ENCODE peak calls at places on chromosomes 5 and 9, in ten cellular contexts. One of them, this sample, is unnamed.
A peak's percentile ranks its signal among the peaks of the same experiment; 100 is the strongest.

GRCh38 chr9:133693703-133694529 is 44.2 kb downstream of the SARDH start:
- DNase-seq in NCI-H1092 treated with DMSO at 0.1 percent for 48 hours: no peak
- DNase-seq in esophagus squamous epithelium: no peak
- DNase-seq in AG08396: no peak
- DNase-seq in endodermal cell: no peak
- DNase-seq in H9: no peak
- DNase-seq in stimulated activated naive CD8-positive, alpha-beta T cell treated with anti-CD3 and anti-CD28 coated beads, Interleukin-15, Interleukin-2, amounts not matched to agents 100 U/mL and 50 U/mL, for 24 hours: no peak
- DNase-seq in ACHN: no peak
- DNase-seq in activated CD8-positive, alpha-beta memory T cell treated with anti-CD3 and anti-CD28 coated beads, Interleukin-2, amount 10 ng/mL, durations not matched to agents 7 days and 5 days: no peak
- DNase-seq in spleen: no peak
- DNase-seq in this sample: no peak

GRCh38 chr9:135526730-135527571 is 5.7 kb downstream of the LCN1 start:
- DNase-seq in activated CD8-positive, alpha-beta memory T cell treated with anti-CD3 and anti-CD28 coated beads, Interleukin-2, amount 10 ng/mL, durations not matched to agents 7 days and 5 days: peak; percentile 36
- DNase-seq in AG08396: no peak
- DNase-seq in H9: peak; percentile 57
- DNase-seq in esophagus squamous epithelium: no peak
- DNase-seq in spleen: no peak
- DNase-seq in stimulated activated naive CD8-positive, alpha-beta T cell treated with anti-CD3 and anti-CD28 coated beads, Interleukin-15, Interleukin-2, amounts not matched to agents 100 U/mL and 50 U/mL, for 24 hours: no peak
- DNase-seq in endodermal cell: peak; percentile 64
- DNase-seq in NCI-H1092 treated with DMSO at 0.1 percent for 48 hours: no peak
- DNase-seq in ACHN: no peak
- DNase-seq in this sample: no peak

GRCh38 chr5:120035815-120036577 is 406.6 kb downstream of the FAM170A start:
- DNase-seq in spleen: no peak
- DNase-seq in NCI-H1092 treated with DMSO at 0.1 percent for 48 hours: no peak
- DNase-seq in endodermal cell: no peak
- DNase-seq in esophagus squamous epithelium: no peak
- DNase-seq in AG08396: no peak
- DNase-seq in ACHN: no peak
- DNase-seq in H9: no peak
- DNase-seq in activated CD8-positive, alpha-beta memory T cell treated with anti-CD3 and anti-CD28 coated beads, Interleukin-2, amount 10 ng/mL, durations not matched to agents 7 days and 5 days: no peak
- DNase-seq in stimulated activated naive CD8-positive, alpha-beta T cell treated with anti-CD3 and anti-CD28 coated beads, Interleukin-15, Interleukin-2, amounts not matched to agents 100 U/mL and 50 U/mL, for 24 hours: no peak
- DNase-seq in this sample: no peak

GRCh38 chr9:112361602-112362001 is 18.3 kb upstream of the HSDL2 start:
- DNase-seq in esophagus squamous epithelium: no peak
- DNase-seq in stimulated activated naive CD8-positive, alpha-beta T cell treated with anti-CD3 and anti-CD28 coated beads, Interleukin-15, Interleukin-2, amounts not matched to agents 100 U/mL and 50 U/mL, for 24 hours: no peak
- DNase-seq in H9: no peak
- DNase-seq in activated CD8-positive, alpha-beta memory T cell treated with anti-CD3 and anti-CD28 coated beads, Interleukin-2, amount 10 ng/mL, durations not matched to agents 7 days and 5 days: no peak
- DNase-seq in NCI-H1092 treated with DMSO at 0.1 percent for 48 hours: peak; percentile 28
- DNase-seq in spleen: no peak
- DNase-seq in ACHN: peak; percentile 51
- DNase-seq in endodermal cell: no peak
- DNase-seq in AG08396: no peak
- DNase-seq in this sample: peak; percentile 11

GRCh38 chr9:124673063-124673462 is 98.0 kb downstream of the NR6A1 start:
- DNase-seq in H9: no peak
- DNase-seq in activated CD8-positive, alpha-beta memory T cell treated with anti-CD3 and anti-CD28 coated beads, Interleukin-2, amount 10 ng/mL, durations not matched to agents 7 days and 5 days: no peak
- DNase-seq in AG08396: no peak
- DNase-seq in ACHN: no peak
- DNase-seq in stimulated activated naive CD8-positive, alpha-beta T cell treated with anti-CD3 and anti-CD28 coated beads, Interleukin-15, Interleukin-2, amounts not matched to agents 100 U/mL and 50 U/mL, for 24 hours: no peak
- DNase-seq in spleen: no peak
- DNase-seq in NCI-H1092 treated with DMSO at 0.1 percent for 48 hours: no peak
- DNase-seq in esophagus squamous epithelium: no peak
- DNase-seq in endodermal cell: no peak
- DNase-seq in this sample: no peak

GRCh38 chr5:16568875-16569580 is 47.8 kb downstream of the RETREG1 start:
- DNase-seq in esophagus squamous epithelium: no peak
- DNase-seq in stimulated activated naive CD8-positive, alpha-beta T cell treated with anti-CD3 and anti-CD28 coated beads, Interleukin-15, Interleukin-2, amounts not matched to agents 100 U/mL and 50 U/mL, for 24 hours: no peak
- DNase-seq in ACHN: no peak
- DNase-seq in spleen: no peak
- DNase-seq in activated CD8-positive, alpha-beta memory T cell treated with anti-CD3 and anti-CD28 coated beads, Interleukin-2, amount 10 ng/mL, durations not matched to agents 7 days and 5 days: no peak
- DNase-seq in AG08396: no peak
- DNase-seq in NCI-H1092 treated with DMSO at 0.1 percent for 48 hours: peak; percentile 56
- DNase-seq in H9: no peak
- DNase-seq in endodermal cell: no peak
- DNase-seq in this sample: peak; percentile 31

GRCh38 chr9:21287280-21287679 is 17.8 kb downstream of the IFNA5 start:
- DNase-seq in endodermal cell: no peak
- DNase-seq in H9: no peak
- DNase-seq in AG08396: no peak
- DNase-seq in esophagus squamous epithelium: no peak
- DNase-seq in stimulated activated naive CD8-positive, alpha-beta T cell treated with anti-CD3 and anti-CD28 coated beads, Interleukin-15, Interleukin-2, amounts not matched to agents 100 U/mL and 50 U/mL, for 24 hours: no peak
- DNase-seq in activated CD8-positive, alpha-beta memory T cell treated with anti-CD3 and anti-CD28 coated beads, Interleukin-2, amount 10 ng/mL, durations not matched to agents 7 days and 5 days: no peak
- DNase-seq in NCI-H1092 treated with DMSO at 0.1 percent for 48 hours: no peak
- DNase-seq in spleen: no peak
- DNase-seq in ACHN: no peak
- DNase-seq in this sample: no peak

GRCh38 chr9:3479516-3480352 is 46.1 kb downstream of the RFX3 start:
- DNase-seq in endodermal cell: no peak
- DNase-seq in activated CD8-positive, alpha-beta memory T cell treated with anti-CD3 and anti-CD28 coated beads, Interleukin-2, amount 10 ng/mL, durations not matched to agents 7 days and 5 days: no peak
- DNase-seq in spleen: no peak
- DNase-seq in ACHN: no peak
- DNase-seq in esophagus squamous epithelium: no peak
- DNase-seq in H9: no peak
- DNase-seq in stimulated activated naive CD8-positive, alpha-beta T cell treated with anti-CD3 and anti-CD28 coated beads, Interleukin-15, Interleukin-2, amounts not matched to agents 100 U/mL and 50 U/mL, for 24 hours: no peak
- DNase-seq in AG08396: no peak
- DNase-seq in NCI-H1092 treated with DMSO at 0.1 percent for 48 hours: no peak
- DNase-seq in this sample: no peak

GRCh38 chr5:31531543-31531887 is 378 bp downstream of the DROSHA start:
- DNase-seq in NCI-H1092 treated with DMSO at 0.1 percent for 48 hours: peak; percentile 24
- DNase-seq in esophagus squamous epithelium: no peak
- DNase-seq in ACHN: peak; percentile 30
- DNase-seq in AG08396: peak; percentile 47
- DNase-seq in endodermal cell: no peak
- DNase-seq in activated CD8-positive, alpha-beta memory T cell treated with anti-CD3 and anti-CD28 coated beads, Interleukin-2, amount 10 ng/mL, durations not matched to agents 7 days and 5 days: peak; percentile 55
- DNase-seq in spleen: peak; percentile 86
- DNase-seq in stimulated activated naive CD8-positive, alpha-beta T cell treated with anti-CD3 and anti-CD28 coated beads, Interleukin-15, Interleukin-2, amounts not matched to agents 100 U/mL and 50 U/mL, for 24 hours: peak; percentile 43
- DNase-seq in H9: no peak
- DNase-seq in this sample: no peak

This sample was measured in GM04504.